ENCODE peak calls at places on chromosomes 13 and 19, in six cellular contexts. Y is testis, I is upper lobe of left lung, L is mesendoderm, G is neuronal stem cell, M is upper lobe of right lung. P is an unnamed sample.
A peak's percentile ranks its signal among the peaks of the same experiment; 100 is the strongest.

GRCh38 chr13:36006347-36006746 is 124.8 kb downstream of the DCLK1 start:
- DNase-seq in G (no peak), L (no peak), Y (no peak), I (no peak), M (peak; percentile 67), P (no peak)

GRCh38 chr13:110925023-110925608 is 10.2 kb upstream of the ANKRD10 start:
- DNase-seq in I (no peak), L (peak; percentile 70), M (no peak), Y (no peak), G (no peak), P (no peak)

GRCh38 chr19:30375651-30376050 is 3.5 kb downstream of the ZNF536 start:
- DNase-seq in Y (no peak), L (no peak), G (no peak), I (no peak), M (no peak), P (no peak)

GRCh38 chr13:109332501-109333499 is 453.6 kb downstream of the IRS2 start:
- DNase-seq in Y (no peak), I (no peak), M (no peak), G (no peak), L (peak; percentile 21), P (no peak)

GRCh38 chr13:101919541-101920306 is 467.2 kb downstream of the ITGBL1 start:
- DNase-seq in Y (peak; percentile 38), I (peak; percentile 33), L (peak; percentile 65), G (peak; percentile 56), M (no peak), P (no peak)

GRCh38 chr13:44088911-44089851 is 209.5 kb downstream of the LACC1 start:
- DNase-seq in I (no peak), G (no peak), M (no peak), L (no peak), Y (no peak), P (no peak)

GRCh38 chr13:110258876-110259631 is 47.9 kb downstream of the COL4A1 start:
- DNase-seq in G (no peak), I (peak; percentile 17), L (no peak), Y (no peak), M (no peak), P (no peak)

GRCh38 chr19:50837300-50837699 is 3.9 kb upstream of the KLK15 start:
- DNase-seq in G (no peak), I (no peak), Y (no peak), M (no peak), L (no peak), P (no peak)

GRCh38 chr13:111913790-111914189 is 153.2 kb upstream of the SOX1 start:
- DNase-seq in Y (no peak), G (no peak), L (no peak), I (no peak), M (peak; percentile 7), P (no peak)

GRCh38 chr19:48872884-48873475 is 759 bp downstream of the PPP1R15A start:
- DNase-seq in L (peak; percentile 97), M (peak; percentile 87), Y (peak; percentile 94), G (peak; percentile 84), I (peak; percentile 83), P (peak; percentile 81)

GRCh38 chr19:53824134-53824611 is at the start of gene NLRP12:
- DNase-seq in I (no peak), M (peak; percentile 68), L (peak; percentile 54), Y (no peak), G (no peak), P (no peak)

GRCh38 chr13:111337206-111337605 is 16.8 kb downstream of the TEX29 start:
- DNase-seq in M (no peak), L (no peak), G (no peak), Y (no peak), I (no peak), P (no peak)

GRCh38 chr13:47480121-47480520 is 521.0 kb downstream of the SUCLA2 start:
- DNase-seq in Y (no peak), I (no peak), M (no peak), G (no peak), L (no peak), P (no peak)

GRCh38 chr19:34256835-34257558 is 2.6 kb downstream of the GARRE1 start:
- DNase-seq in G (no peak), M (no peak), L (no peak), Y (no peak), I (no peak), P (no peak)

GRCh38 chr13:47215741-47216140 is 318.9 kb upstream of the HTR2A start:
- DNase-seq in Y (no peak), I (no peak), L (peak; percentile 97), G (no peak), M (no peak), P (no peak)

GRCh38 chr13:51935326-51936171 is 73.8 kb downstream of the CCDC70 start:
- DNase-seq in Y (peak; percentile 27), L (peak; percentile 65), I (no peak), G (peak; percentile 5), M (no peak), P (no peak)

GRCh38 chr19:8335343-8336071 is 7.6 kb downstream of the KANK3 start:
- DNase-seq in G (no peak), Y (no peak), L (no peak), M (peak; percentile 69), I (peak; percentile 88), P (no peak)

GRCh38 chr19:21130097-21130775 is 11.6 kb upstream of the ZNF431 start:
- DNase-seq in G (no peak), L (no peak), I (no peak), Y (no peak), M (no peak), P (no peak)

GRCh38 chr13:106118996-106119395 is 416.5 kb downstream of the EFNB2 start:
- DNase-seq in I (no peak), G (no peak), L (no peak), M (no peak), Y (no peak), P (no peak)

GRCh38 chr13:106122234-106122633 is 413.2 kb downstream of the EFNB2 start:
- DNase-seq in M (no peak), Y (no peak), L (no peak), G (no peak), I (no peak), P (no peak)

GRCh38 chr13:106118050-106118449 is 417.4 kb downstream of the EFNB2 start:
- DNase-seq in M (no peak), L (no peak), Y (no peak), I (no peak), G (no peak), P (no peak)

GRCh38 chr13:106117640-106118039 is 417.8 kb downstream of the EFNB2 start:
- DNase-seq in G (no peak), Y (no peak), M (no peak), I (no peak), L (no peak), P (no peak)

GRCh38 chr13:106121173-106121754 is 414.2 kb downstream of the EFNB2 start:
- DNase-seq in M (no peak), I (no peak), L (no peak), Y (no peak), G (no peak), P (no peak)
- H3K4me1 ChIP-seq in M (no peaks in the 10 kb centered on the region), I (no peaks in the 10 kb centered on the region), L (no peaks in the 10 kb centered on the region), Y (peaks cover 4% of the 10 kb centered on the region), G (peaks cover 9% of the 10 kb centered on the region), P (no peaks in the 10 kb centered on the region)

GRCh38 chr19:46992699-46993535 is 26.7 kb upstream of the NPAS1 start:
- DNase-seq in I (no peak), L (no peak), Y (peak; percentile 86), M (no peak), G (no peak), P (no peak)
- H3K27ac ChIP-seq in I (no peak overlapping the region), L (no peak overlapping the region), Y (peak overlapping the region; percentile 75), M (peak overlapping the region; percentile 55), G (no peak overlapping the region), P (no peak overlapping the region)

DNA sequence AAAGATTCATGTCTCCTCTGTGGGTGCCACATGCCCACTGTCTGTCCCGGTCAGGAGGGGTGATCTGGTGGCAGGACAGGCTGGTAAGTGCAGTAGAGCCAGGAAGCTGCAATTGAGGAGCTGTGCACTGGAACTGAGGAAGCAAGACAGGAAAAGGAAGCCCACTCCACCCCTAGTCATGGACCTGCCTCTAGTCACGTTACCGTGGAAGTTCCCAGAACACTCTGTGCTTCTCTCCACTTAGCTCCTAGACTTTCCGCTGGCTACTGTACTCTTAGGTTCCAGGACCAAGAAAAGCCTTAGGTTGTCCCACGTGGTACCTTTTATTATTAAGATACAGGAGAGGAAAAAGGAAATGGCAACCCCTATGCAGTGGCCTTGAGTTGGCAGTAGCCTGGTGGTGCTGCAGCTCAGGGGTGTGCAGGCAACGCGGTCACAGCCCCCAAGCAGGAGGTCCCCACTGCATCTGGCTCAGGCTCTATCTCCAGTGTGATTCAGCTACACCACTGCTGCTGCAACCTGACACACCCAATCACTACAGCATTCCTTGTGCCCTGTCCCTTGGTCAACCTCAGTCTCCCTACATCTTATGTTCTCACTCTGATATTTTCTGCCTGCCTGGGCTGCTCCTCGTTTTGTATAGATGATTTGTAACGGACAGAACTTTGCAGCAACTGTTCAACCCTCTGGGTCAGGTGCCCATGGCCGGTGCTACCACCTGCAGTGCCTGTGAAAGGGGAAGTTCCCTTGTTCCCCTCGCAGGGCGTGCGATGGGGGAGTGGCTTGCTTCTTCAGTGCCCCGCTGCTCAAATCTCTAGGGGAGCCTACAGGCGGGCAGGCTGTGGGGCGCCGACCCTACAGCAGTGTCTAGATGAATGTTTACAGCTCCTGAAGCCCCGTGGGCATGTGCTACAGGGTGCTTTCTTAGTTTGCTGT is 24.4 kb upstream of the GPR12 start:
- DNase-seq in M (no peak), G (no peak), I (peak; percentile 39), L (peak; percentile 16), Y (no peak), P (peak; percentile 7)
- H3K27me3 ChIP-seq in M (peaks cover 34% of the 10 kb centered on the region), G (peaks cover 2% of the 10 kb centered on the region), I (no peaks in the 10 kb centered on the region), L (no peaks in the 10 kb centered on the region), Y (no peaks in the 10 kb centered on the region), P (no peaks in the 10 kb centered on the region)

DNA sequence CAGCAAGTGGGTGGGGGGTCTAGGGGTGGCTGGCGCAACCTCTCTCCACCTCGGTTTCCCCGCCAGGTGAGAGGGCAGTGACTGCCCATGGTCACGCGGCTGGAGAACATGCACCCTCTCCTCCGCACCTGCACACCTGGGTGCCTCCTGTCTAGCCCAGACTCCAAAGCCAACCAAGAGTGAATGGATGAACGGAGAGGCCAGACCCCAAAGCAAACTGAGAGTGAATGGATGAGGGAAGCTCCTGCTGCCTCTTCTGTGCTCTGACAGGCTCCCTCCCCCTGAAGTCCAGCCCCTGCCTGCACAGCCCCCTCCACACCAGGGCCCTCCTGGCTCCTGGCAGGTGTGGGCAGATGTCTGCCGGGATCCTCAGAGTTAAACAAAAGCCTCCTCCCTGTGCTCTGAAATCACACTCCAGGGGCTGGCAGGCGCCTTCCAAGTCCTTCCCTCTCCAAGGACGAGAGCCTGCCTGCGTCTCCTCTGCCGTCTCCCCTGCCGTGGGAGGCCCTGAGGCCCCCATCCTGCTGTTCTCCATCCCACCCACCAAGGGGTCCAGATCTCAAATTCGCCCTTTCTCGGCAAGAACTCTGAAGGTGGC is 2.2 kb downstream of the SBNO2 start:
- DNase-seq in Y (peak; percentile 68), I (peak; percentile 54), L (peak; percentile 28), G (no peak), M (no peak), P (no peak)
- H3K4me1 ChIP-seq in Y (peaks cover 52% of the 10 kb centered on the region), I (peaks cover 66% of the 10 kb centered on the region), L (peaks cover 2% of the 10 kb centered on the region), G (peaks cover 19% of the 10 kb centered on the region), M (peaks cover 52% of the 10 kb centered on the region), P (peaks cover 17% of the 10 kb centered on the region)